ENCODE peak calls at places on chromosomes 13 and 19, in nine cellular contexts. Q is body of pancreas; I is ovary; M is prostate gland; U is sigmoid colon; O is uterus; B is CD8-positive, alpha-beta T cell; D is effector memory CD4-positive, alpha-beta T cell; G is tibial nerve. C is an unnamed sample.

GRCh38 chr13:57527114-57527770 is 104.3 kb upstream of the PCDH17 start:
- DNase-seq in I (no peak), D (no peak), O (no peak), Q (no peak), G (no peak), U (no peak), B (no peak), M (no peak), C (peak; percentile 58)

GRCh38 chr13:29758591-29759114 is 91.8 kb downstream of the UBL3 start:
- DNase-seq in B (peak; percentile 12), M (no peak), G (no peak), U (no peak), D (peak; percentile 36), O (no peak), Q (no peak), I (no peak), C (peak; percentile 26)

GRCh38 chr13:99151516-99151915 is 49.1 kb upstream of the UBAC2 start:
- DNase-seq in G (no peak), U (no peak), O (no peak), B (no peak), I (no peak), Q (no peak), D (no peak), M (no peak), C (peak; percentile 5)

GRCh38 chr13:43245374-43245964 is 222.1 kb downstream of the DNAJC15 start:
- DNase-seq in M (no peak), O (no peak), B (no peak), U (no peak), D (no peak), Q (no peak), G (no peak), I (no peak), C (no peak)

GRCh38 chr13:106101201-106101600 is 434.3 kb downstream of the EFNB2 start:
- DNase-seq in M (no peak), Q (no peak), B (no peak), O (no peak), G (no peak), D (no peak), U (no peak), I (no peak), C (no peak)

GRCh38 chr19:17035842-17036424 is 9.3 kb upstream of the CPAMD8 start:
- DNase-seq in Q (no peak), G (no peak), D (no peak), O (no peak), I (no peak), M (no peak), U (peak; percentile 75), B (no peak), C (no peak)

GRCh38 chr19:5903502-5904301 is at the start of gene NDUFA11:
- DNase-seq in Q (peak; percentile 99), U (peak; percentile 100), M (peak; percentile 98), B (peak; percentile 94), D (peak; percentile 96), I (peak; percentile 99), O (peak; percentile 99), G (peak; percentile 100), C (peak; percentile 98)

GRCh38 chr19:18293642-18294466 is 12.4 kb upstream of the JUND start:
- DNase-seq in I (peak; percentile 44), D (no peak), U (no peak), G (no peak), O (no peak), Q (no peak), B (no peak), M (no peak), C (no peak)

GRCh38 chr13:105804561-105805190 is 730.8 kb downstream of the EFNB2 start:
- DNase-seq in Q (no peak), D (no peak), M (peak; percentile 27), O (no peak), I (no peak), U (no peak), B (no peak), G (no peak), C (peak; percentile 43)

GRCh38 chr13:20191902-20192469 is 752 bp downstream of the GJB2 start:
- DNase-seq in M (no peak), G (no peak), Q (peak; percentile 42), U (no peak), B (no peak), O (no peak), I (no peak), D (no peak), C (peak; percentile 72)

GRCh38 chr19:17565611-17566010 is 10.2 kb downstream of the COLGALT1 start:
- DNase-seq in Q (no peak), D (no peak), M (no peak), O (no peak), U (no peak), B (no peak), I (no peak), G (no peak), C (no peak)

GRCh38 chr19:39327990-39328705 is 7.5 kb upstream of the LRFN1 start:
- DNase-seq in Q (peak; percentile 91), U (peak; percentile 91), B (peak; percentile 71), I (peak; percentile 90), D (peak; percentile 76), O (peak; percentile 86), M (peak; percentile 80), G (peak; percentile 95), C (peak; percentile 74)

GRCh38 chr19:29675650-29676186 is 10.5 kb downstream of the PLEKHF1 start:
- DNase-seq in D (no peak), U (peak; percentile 60), M (no peak), I (no peak), B (no peak), O (no peak), Q (no peak), G (no peak), C (no peak)

GRCh38 chr19:29673451-29674371 is 8.4 kb downstream of the PLEKHF1 start:
- DNase-seq in D (peak; percentile 44), I (no peak), Q (no peak), M (no peak), U (peak; percentile 59), O (no peak), B (no peak), G (no peak), C (no peak)

GRCh38 chr19:29674374-29675119 is 9.3 kb downstream of the PLEKHF1 start:
- DNase-seq in M (no peak), Q (no peak), U (peak; percentile 41), O (no peak), D (no peak), B (no peak), G (no peak), I (no peak), C (no peak)

GRCh38 chr19:29676586-29676985 is 11.3 kb downstream of the PLEKHF1 start:
- DNase-seq in G (no peak), M (no peak), B (no peak), D (no peak), O (no peak), Q (no peak), I (no peak), U (peak; percentile 52), C (no peak)

DNA sequence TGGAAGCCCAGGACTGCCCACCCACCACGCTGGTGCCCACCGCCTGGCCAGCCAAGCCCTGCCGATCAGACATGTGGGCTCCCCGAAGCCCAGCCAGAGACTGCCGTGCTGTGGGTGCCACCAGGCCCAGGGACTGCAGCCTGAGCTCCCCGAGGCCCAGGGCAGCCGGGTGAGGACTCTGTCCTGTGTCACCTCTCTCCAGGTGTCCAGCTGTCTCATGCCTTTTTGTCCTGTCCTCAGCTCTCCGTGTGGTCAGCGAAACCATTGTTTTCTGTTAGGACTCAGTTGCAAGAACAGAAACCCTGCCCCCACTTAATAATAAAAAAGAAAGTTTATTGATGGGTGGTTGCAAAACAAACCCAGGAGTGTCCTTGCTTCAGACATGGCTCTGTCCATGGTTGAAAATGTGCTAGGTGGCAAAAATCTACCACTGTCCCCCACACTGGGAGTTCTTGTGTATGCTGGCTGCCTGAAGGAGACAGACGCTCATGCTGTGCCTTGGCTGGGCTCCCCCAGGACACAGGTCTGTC is 9.9 kb downstream of the PLEKHF1 start:
- DNase-seq in I (no peak), O (no peak), D (no peak), U (peak; percentile 38), M (no peak), B (no peak), G (no peak), Q (no peak), C (no peak)
- H3K4me1 ChIP-seq in I (peaks cover 9% of the 10 kb centered on the region), O (peaks cover 14% of the 10 kb centered on the region), D (peaks cover 90% of the 10 kb centered on the region), U (peaks cover 62% of the 10 kb centered on the region), M (peaks cover 50% of the 10 kb centered on the region), B (peaks cover 96% of the 10 kb centered on the region), G (peaks cover 89% of the 10 kb centered on the region), Q (peaks cover 41% of the 10 kb centered on the region), C (no peaks in the 10 kb centered on the region)

DNA sequence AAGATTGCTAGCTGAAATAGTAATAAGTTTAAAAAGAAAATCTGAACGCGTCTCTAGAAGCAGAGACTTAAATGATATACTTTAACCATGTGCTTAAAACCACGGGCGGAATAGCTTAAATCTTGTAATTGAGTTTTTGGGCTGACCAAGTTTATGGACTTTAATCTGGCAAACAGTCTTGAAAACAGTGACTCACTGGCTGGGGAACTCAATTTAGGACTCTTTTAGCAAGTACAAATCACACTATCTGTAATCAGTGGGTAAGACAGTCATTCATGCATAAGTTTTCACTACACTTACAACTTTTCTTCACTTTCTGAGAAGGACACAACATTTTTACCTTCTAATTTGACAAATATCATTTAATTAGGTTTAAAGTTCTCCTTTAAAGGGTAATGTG is 26.8 kb downstream of the ZNF627 start:
- DNase-seq in B (no peak), Q (no peak), I (no peak), U (no peak), D (no peak), G (no peak), M (no peak), O (no peak), C (peak; percentile 49)
- H3K4me3 ChIP-seq in B (peak overlapping the region; percentile 1), Q (no peak overlapping the region), I (peak overlapping the region; percentile 38), U (peak overlapping the region; percentile 36), D (no peak overlapping the region), G (no peak overlapping the region), M (no peak overlapping the region), O (no peak overlapping the region), C (no peak overlapping the region)

GRCh38 chr13:78608254-78608704 is 4.9 kb upstream of the POU4F1 start:
- DNase-seq in I (no peak), B (no peak), D (no peak), O (no peak), U (no peak), G (no peak), Q (no peak), M (no peak), C (no peak)

GRCh38 chr13:78609464-78610205 is 6.3 kb upstream of the POU4F1 start:
- DNase-seq in O (peak; percentile 39), I (no peak), M (no peak), G (no peak), B (no peak), Q (no peak), D (no peak), U (no peak), C (no peak)

GRCh38 chr13:78608705-78609463 is 5.5 kb upstream of the POU4F1 start:
- DNase-seq in U (no peak), G (no peak), D (no peak), M (no peak), B (no peak), I (no peak), O (no peak), Q (no peak), C (no peak)

GRCh38 chr13:78611040-78611439 is 7.7 kb upstream of the POU4F1 start:
- DNase-seq in U (no peak), G (no peak), Q (no peak), O (no peak), B (no peak), I (no peak), M (no peak), D (no peak), C (no peak)

GRCh38 chr13:78610381-78610883 is 7.1 kb upstream of the POU4F1 start:
- DNase-seq in I (no peak), U (no peak), M (no peak), D (no peak), Q (no peak), O (no peak), B (no peak), G (no peak), C (no peak)
- H3K27me3 ChIP-seq in I (no peaks in the 10 kb centered on the region), U (peaks cover 50% of the 10 kb centered on the region), M (peaks cover 27% of the 10 kb centered on the region), D (peaks cover 44% of the 10 kb centered on the region), Q (peaks cover 25% of the 10 kb centered on the region), O (peaks cover 31% of the 10 kb centered on the region), B (peaks cover 38% of the 10 kb centered on the region), G (peaks cover 12% of the 10 kb centered on the region), C (peaks cover 41% of the 10 kb centered on the region)

GRCh38 chr19:42003506-42004294 is 9.7 kb upstream of the ATP1A3 start:
- DNase-seq in U (no peak), O (no peak), Q (no peak), D (no peak), B (no peak), I (no peak), M (no peak), G (no peak), C (no peak)
- H3K4me1 ChIP-seq in U (peaks cover 6% of the 10 kb centered on the region), O (no peaks in the 10 kb centered on the region), Q (no peaks in the 10 kb centered on the region), D (no peaks in the 10 kb centered on the region), B (no peaks in the 10 kb centered on the region), I (no peaks in the 10 kb centered on the region), M (no peaks in the 10 kb centered on the region), G (no peaks in the 10 kb centered on the region), C (no peaks in the 10 kb centered on the region)